ENCODE peak calls at places on chromosomes 6 and 20, in nine cellular contexts. H, J, T, W, R, Q, D, G and N are unnamed samples. For H4K20me1, the result is how much of the 10 kb centered on the place peaks cover.

GRCh38 chr6:4441981-4442434 is 306.6 kb upstream of the ECI2 start:
- DNase-seq in R (no peak), Q (peak), G (peak), H (no peak), J (no peak), D (no peak), W (peak), T (peak), N (no peak)

GRCh38 chr6:118080547-118080946 is 173.5 kb downstream of the SLC35F1 start:
- DNase-seq in Q (no peak), W (no peak), J (peak), G (no peak), D (no peak), R (no peak), T (no peak), H (no peak), N (no peak)

GRCh38 chr6:99195986-99196655 is 153.4 kb downstream of the FAXC start:
- DNase-seq in H (no peak), G (no peak), D (no peak), Q (no peak), R (no peak), W (no peak), J (no peak), T (no peak), N (no peak)

GRCh38 chr6:106617857-106618256 is 11.4 kb downstream of the RTN4IP1 start:
- DNase-seq in W (no peak), T (no peak), Q (no peak), D (no peak), G (no peak), J (no peak), R (no peak), H (no peak), N (no peak)

GRCh38 chr20:58723628-58723984 is 31.0 kb downstream of the NPEPL1 start:
- DNase-seq in R (no peak), G (no peak), D (no peak), J (no peak), T (no peak), H (no peak), Q (no peak), W (no peak), N (peak)

GRCh38 chr20:34058831-34059230 is 53.2 kb downstream of the EIF2S2 start:
- DNase-seq in Q (no peak), G (peak), D (no peak), T (peak), J (no peak), H (no peak), W (no peak), R (peak), N (no peak)

GRCh38 chr6:112357801-112358200 is 10.7 kb downstream of the RFPL4B start:
- DNase-seq in H (no peak), J (no peak), D (no peak), G (peak), W (peak), R (no peak), Q (peak), T (peak), N (peak)

GRCh38 chr20:19888269-19888669 is 128.9 kb upstream of the NAA20 start:
- DNase-seq in W (no peak), Q (no peak), D (no peak), T (no peak), R (no peak), J (no peak), H (no peak), G (peak), N (no peak)

GRCh38 chr20:34713194-34713943 is 9.2 kb downstream of the TP53INP2 start:
- DNase-seq in G (peak), J (peak), W (peak), T (peak), R (no peak), Q (peak), D (peak), H (no peak), N (peak)

GRCh38 chr6:6557871-6558270 is 30.6 kb upstream of the LY86 start:
- DNase-seq in J (no peak), G (no peak), D (no peak), R (no peak), T (no peak), Q (no peak), W (no peak), H (no peak), N (no peak)

GRCh38 chr6:106692112-106692822 is 62.9 kb downstream of the QRSL1 start:
- DNase-seq in D (peak), J (no peak), G (peak), W (peak), H (peak), T (peak), R (no peak), Q (peak), N (peak)

GRCh38 chr6:141830530-141830929 is 302.2 kb upstream of the GJE1 start:
- DNase-seq in R (no peak), D (no peak), Q (no peak), H (no peak), G (no peak), T (no peak), J (no peak), W (no peak), N (no peak)

GRCh38 chr20:39861381-39861780 is 827.7 kb downstream of the MAFB start:
- DNase-seq in D (no peak), W (no peak), H (no peak), Q (no peak), G (no peak), R (no peak), J (no peak), T (no peak), N (no peak)

DNA sequence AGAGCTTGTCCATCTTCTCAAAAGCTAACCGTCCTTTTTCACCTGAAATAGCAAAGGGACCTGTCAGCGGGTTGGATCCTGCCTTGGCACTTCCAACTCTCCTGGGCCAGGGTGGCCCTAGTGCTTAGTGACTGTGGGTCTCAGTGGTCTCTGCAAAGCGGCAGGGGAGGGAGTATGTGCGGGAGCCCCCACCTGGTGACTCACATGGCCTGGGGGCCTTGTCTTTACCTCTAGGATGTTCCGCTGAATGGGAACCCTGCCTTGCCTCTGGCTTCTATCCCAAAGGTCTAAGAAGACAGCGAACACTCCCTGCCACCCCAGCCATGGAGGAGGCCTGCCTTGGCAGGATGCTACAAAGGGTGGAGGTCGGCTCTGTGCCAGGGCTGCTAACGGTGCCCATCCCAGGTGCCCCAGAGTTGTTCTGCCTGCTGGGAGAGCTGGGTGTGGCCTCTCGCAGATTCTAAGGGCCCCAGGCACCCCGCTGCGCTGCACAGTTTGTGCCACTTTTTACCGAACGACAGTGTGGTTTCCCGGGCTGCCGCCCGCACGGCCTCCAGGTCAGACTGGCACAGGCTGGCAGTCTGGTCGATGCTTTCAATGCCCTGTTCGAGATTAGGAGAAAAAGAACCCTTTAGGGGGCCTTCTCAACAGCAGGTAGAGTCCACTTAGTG is 77.2 kb downstream of the PTPN1 start:
- DNase-seq in J (no peak), W (no peak), T (no peak), D (peak), G (no peak), Q (no peak), R (no peak), H (no peak), N (peak)
- H3K4me2 ChIP-seq in J (no peak), W (no peak), T (no peak), D (no peak), G (no peak), Q (no peak), R (no peak), H (no peak), N (no peak)

GRCh38 chr6:34343823-34344222 is 48.6 kb downstream of the NUDT3 start:
- DNase-seq in J (no peak), W (no peak), R (no peak), H (no peak), Q (no peak), T (no peak), D (no peak), G (no peak), N (no peak)

GRCh38 chr6:34341481-34341971 is 50.9 kb downstream of the NUDT3 start:
- DNase-seq in Q (peak), J (no peak), T (peak), W (peak), R (no peak), G (peak), D (no peak), H (no peak), N (peak)

GRCh38 chr6:34346175-34347119 is 46.0 kb downstream of the NUDT3 start:
- DNase-seq in D (no peak), G (no peak), Q (no peak), W (no peak), T (no peak), H (no peak), R (peak), J (no peak), N (no peak)

GRCh38 chr6:34342247-34342646 is 50.2 kb downstream of the NUDT3 start:
- DNase-seq in Q (no peak), G (no peak), R (no peak), D (no peak), H (no peak), J (no peak), T (no peak), W (no peak), N (no peak)

GRCh38 chr6:34344314-34344713 is 48.2 kb downstream of the NUDT3 start:
- DNase-seq in Q (no peak), G (no peak), D (no peak), R (no peak), J (no peak), H (no peak), T (no peak), W (no peak), N (no peak)
- H4K20me1 ChIP-seq in Q (half or more), G (under half), D (under half), R (under half), J (under half), H (under half), T (under half), W (under half), N (under half)

GRCh38 chr6:72636215-72636614 is 14.4 kb downstream of the KCNQ5 start:
- DNase-seq in D (no peak), G (no peak), H (no peak), J (no peak), R (no peak), Q (no peak), T (no peak), W (no peak), N (no peak)

GRCh38 chr6:72635636-72636035 is 13.8 kb downstream of the KCNQ5 start:
- DNase-seq in Q (no peak), D (no peak), J (no peak), H (no peak), G (no peak), T (no peak), R (no peak), W (no peak), N (no peak)

GRCh38 chr6:72639920-72640621 is 18.2 kb downstream of the KCNQ5 start:
- DNase-seq in D (no peak), W (no peak), T (no peak), H (no peak), G (no peak), R (no peak), Q (no peak), J (no peak), N (no peak)

GRCh38 chr6:72640622-72640930 is 18.7 kb downstream of the KCNQ5 start:
- DNase-seq in W (no peak), H (no peak), D (no peak), G (no peak), J (no peak), Q (no peak), R (no peak), T (no peak), N (no peak)

GRCh38 chr6:72636786-72637185 is 14.9 kb downstream of the KCNQ5 start:
- DNase-seq in D (no peak), J (no peak), Q (no peak), G (no peak), W (no peak), R (no peak), H (no peak), T (no peak), N (no peak)
- TF ChIP-seq CTCF in D (no peak), J (no peak), Q (no peak), G (no peak), W (no peak), R (no peak), H (no peak), T (no peak), N (no peak)

GRCh38 chr20:51185861-51186260 is 163.0 kb upstream of the KCNG1 start:
- DNase-seq in W (no peak), G (no peak), Q (no peak), T (no peak), D (no peak), H (no peak), J (no peak), R (no peak), N (no peak)

GRCh38 chr20:51183443-51183842 is 160.5 kb upstream of the KCNG1 start:
- DNase-seq in D (no peak), G (no peak), R (no peak), H (no peak), Q (no peak), J (no peak), W (no peak), T (no peak), N (no peak)

GRCh38 chr20:51182571-51182970 is 159.7 kb upstream of the KCNG1 start:
- DNase-seq in W (no peak), D (no peak), G (no peak), H (no peak), J (no peak), T (no peak), R (no peak), Q (no peak), N (no peak)

GRCh38 chr20:51185277-51185676 is 162.4 kb upstream of the KCNG1 start:
- DNase-seq in W (no peak), J (no peak), Q (no peak), G (no peak), H (no peak), T (no peak), R (no peak), D (no peak), N (no peak)

DNA sequence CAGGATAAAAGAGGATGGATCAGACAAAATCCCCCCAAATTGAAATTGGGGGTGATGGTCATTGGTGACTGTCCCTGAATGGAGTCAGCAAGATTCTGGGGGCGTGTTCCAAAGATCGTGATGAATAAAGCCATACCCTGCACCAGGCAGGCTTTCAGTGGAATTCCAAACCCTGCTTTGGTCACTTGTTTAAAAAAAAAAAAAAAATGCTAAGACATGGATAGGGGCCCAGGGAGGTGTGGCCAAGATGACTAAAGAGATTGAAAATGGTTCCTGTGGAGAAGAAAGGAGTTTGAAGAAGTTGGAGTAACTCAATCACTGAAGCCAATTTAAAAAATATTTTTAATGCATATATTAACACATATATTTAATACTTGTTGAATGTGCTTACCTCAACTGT is 161.4 kb upstream of the KCNG1 start:
- DNase-seq in R (no peak), H (no peak), D (no peak), W (peak), G (no peak), Q (peak), T (peak), J (no peak), N (no peak)
- H3K4me2 ChIP-seq in R (no peak), H (no peak), D (no peak), W (no peak), G (no peak), Q (no peak), T (no peak), J (no peak), N (no peak)

GRCh38 chr6:139149383-139149782 is 14.5 kb downstream of the HECA start:
- DNase-seq in H (no peak), T (peak), J (no peak), Q (peak), R (no peak), W (peak), D (no peak), G (no peak), N (no peak)
- H4K20me1 ChIP-seq in H (under half), T (under half), J (under half), Q (under half), R (under half), W (under half), D (under half), G (under half), N (under half)

DNA sequence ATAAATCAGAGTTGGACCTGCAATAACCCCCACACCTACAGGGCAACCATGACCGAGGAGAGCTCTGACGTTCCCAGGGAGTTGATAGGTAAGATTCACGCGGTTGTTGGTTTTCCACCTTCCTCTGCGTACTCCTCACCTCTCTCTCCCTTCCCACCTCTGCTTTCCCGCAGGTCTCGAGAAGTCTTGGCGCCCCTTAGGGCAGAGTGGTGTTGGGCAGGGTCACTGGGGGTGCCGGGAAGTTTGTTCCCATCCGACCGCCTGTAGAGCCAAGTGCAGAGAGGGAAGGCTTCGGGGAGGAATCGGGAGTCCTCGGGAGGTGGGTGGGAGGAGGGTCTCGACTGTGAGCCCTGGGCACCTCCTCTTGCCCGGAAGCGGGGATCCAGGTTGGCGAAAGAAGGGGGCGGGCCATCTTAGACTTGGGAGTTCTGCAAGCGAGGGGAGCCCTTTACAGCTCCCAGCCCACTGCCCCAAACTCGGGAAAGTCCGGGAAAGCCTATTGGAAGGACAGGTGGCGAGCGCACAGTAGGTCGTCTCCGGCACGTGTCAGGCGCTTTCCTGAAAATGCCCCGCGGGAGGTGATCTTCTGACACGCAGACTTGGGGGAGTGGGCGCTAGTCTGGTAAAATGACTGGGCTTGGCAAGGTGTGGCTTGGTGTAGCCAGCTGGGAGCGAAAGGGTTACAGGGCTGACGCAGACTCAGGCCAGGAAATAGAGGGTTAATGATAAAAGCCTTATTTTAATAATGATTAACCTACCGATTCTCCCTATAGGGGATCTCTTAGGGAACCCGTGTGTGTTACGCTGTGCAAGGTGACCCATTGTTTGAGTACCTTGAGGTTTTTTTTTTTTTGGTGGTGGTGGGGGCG is 808 bp downstream of the CARMIL1 start:
- DNase-seq in J (no peak), W (no peak), Q (no peak), D (peak), T (no peak), G (no peak), H (peak), R (peak), N (peak)
- TF ChIP-seq CTCF in J (no peak), W (no peak), Q (no peak), D (no peak), T (no peak), G (no peak), H (no peak), R (no peak), N (no peak)

DNA sequence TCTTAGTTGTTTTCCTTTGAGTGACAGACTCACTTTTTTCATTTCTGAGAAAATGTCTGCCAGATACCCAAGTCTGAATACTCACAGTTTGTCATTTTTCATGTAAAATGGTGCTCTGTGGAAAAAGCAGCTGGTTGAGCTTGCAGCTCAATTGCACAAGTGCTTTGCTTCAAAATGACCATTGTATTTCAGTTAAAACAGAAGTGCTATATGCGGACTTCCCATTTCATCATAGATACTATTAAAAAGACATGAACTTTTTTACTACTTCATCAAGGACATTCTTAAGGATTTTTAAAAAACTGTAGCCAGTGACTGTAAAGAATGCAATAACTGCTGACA is 61.5 kb downstream of the KCNS1 start:
- DNase-seq in H (no peak), D (no peak), T (no peak), R (peak), G (no peak), Q (no peak), J (no peak), W (peak), N (no peak)
- H3K4me2 ChIP-seq in H (no peak), D (no peak), T (no peak), R (peak), G (no peak), Q (no peak), J (no peak), W (no peak), N (no peak)

DNA sequence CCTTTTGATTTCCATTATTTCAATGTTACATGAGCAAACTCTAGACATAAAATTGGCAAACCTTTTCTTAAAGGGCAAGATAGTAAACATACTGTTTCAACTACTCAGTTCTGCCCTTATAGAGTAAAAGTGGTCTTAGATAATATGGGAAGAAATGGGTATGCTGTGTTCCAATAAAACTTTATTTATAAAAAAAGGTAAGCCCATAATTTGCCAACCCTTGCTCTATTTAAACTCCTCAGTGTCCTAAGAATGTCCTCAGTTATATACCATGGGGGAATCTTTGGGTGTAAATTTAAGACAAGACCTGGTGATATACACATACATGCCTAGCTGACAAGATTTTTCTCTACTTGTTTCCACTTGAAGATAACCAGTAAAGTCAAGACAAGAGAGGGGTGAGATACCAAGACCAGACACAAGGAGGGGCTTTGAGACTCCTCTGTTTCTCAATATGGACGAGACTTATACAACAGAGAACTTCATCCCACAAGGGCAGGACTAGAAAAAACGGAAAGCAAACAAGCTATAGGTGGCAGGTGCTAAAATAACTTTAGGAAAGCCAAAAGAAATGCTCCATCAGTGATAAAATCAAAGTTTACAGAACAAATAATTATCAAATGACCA is 10.5 kb downstream of the SNX3 start:
- DNase-seq in J (peak), T (peak), D (no peak), W (peak), H (no peak), Q (no peak), G (peak), R (peak), N (no peak)
- H4K20me1 ChIP-seq in J (under half), T (half or more), D (under half), W (under half), H (under half), Q (half or more), G (under half), R (under half), N (under half)

DNA sequence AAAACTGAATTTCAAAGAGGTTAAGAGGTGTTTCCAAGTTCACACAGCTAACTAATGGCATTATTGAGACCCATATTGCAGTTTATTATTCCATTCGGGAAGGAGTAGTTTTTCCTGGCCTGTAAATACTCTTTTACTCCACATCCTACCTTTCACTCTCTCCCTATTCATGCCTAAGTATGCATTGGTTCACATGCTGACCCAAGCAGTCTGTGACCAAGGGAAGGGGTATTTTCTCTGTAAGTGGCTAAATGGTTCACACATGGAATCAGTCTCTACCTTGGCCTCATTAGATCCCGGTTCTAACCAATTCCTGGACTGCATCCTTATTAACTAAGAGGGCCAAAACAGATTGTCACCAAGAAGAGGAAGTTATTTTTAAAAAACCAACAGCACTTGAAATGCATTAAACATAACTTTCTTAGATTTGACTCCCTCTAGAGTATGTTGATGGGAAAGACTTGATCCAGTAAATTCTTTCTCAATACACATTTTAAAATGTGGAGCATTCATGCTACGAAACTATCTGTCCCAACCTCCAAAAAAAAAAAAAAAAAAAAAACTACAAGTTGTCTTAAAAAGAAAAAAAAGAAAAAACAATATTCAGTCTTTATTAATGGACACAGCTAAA is 17.8 kb upstream of the RSPO3 start:
- DNase-seq in R (no peak), D (no peak), W (peak), G (peak), T (peak), Q (no peak), H (no peak), J (no peak), N (peak)
- TF ChIP-seq CTCF in R (peak), D (peak), W (peak), G (no peak), T (peak), Q (peak), H (peak), J (peak), N (peak)